ENCODE peak calls at places on chromosome 4, in five cellular contexts. V is GM23248, D is hepatocyte, W is neural progenitor cell, Q is MM.1S. S is an unnamed sample.

GRCh38 chr4:183533698-183534097 is 28.8 kb downstream of the ING2 start:
- DNase-seq in V (peak), D (no peak), W (no peak), Q (no peak), S (no peak)

GRCh38 chr4:49032440-49033161 is 46.5 kb downstream of the CWH43 start:
- DNase-seq in V (peak), D (no peak), W (no peak), Q (peak), S (peak)

GRCh38 chr4:110306363-110306762 is 107.9 kb upstream of the ELOVL6 start:
- DNase-seq in V (no peak), D (no peak), W (no peak), Q (no peak), S (peak)

GRCh38 chr4:729336-730315 is 24.0 kb downstream of the PCGF3 start:
- DNase-seq in V (no peak), D (no peak), W (no peak), Q (no peak), S (no peak)

GRCh38 chr4:127843704-127844604 is 36.7 kb upstream of the PLK4 start:
- DNase-seq in V (no peak), D (no peak), W (no peak), Q (no peak), S (no peak)

GRCh38 chr4:183241322-183241640 is 78.8 kb downstream of the CLDN22 start:
- DNase-seq in V (peak), D (peak), W (no peak), Q (no peak), S (no peak)

GRCh38 chr4:83724488-83725060 is 188.7 kb downstream of the GPAT3 start:
- DNase-seq in V (no peak), D (no peak), W (no peak), Q (no peak), S (no peak)

GRCh38 chr4:92060333-92060732 is 243.4 kb upstream of the GRID2 start:
- DNase-seq in V (no peak), D (no peak), W (peak), Q (no peak), S (no peak)

GRCh38 chr4:176270669-176271068 is 1.6 kb upstream of the ASB5 start:
- DNase-seq in V (peak), D (peak), W (no peak), Q (no peak), S (no peak)

GRCh38 chr4:112514079-112514448 is 1.9 kb downstream of the NEUROG2 start:
- DNase-seq in V (no peak), D (no peak), W (peak), Q (peak), S (peak)

GRCh38 chr4:151728679-151729078 is 32.1 kb downstream of the GATB start:
- DNase-seq in V (no peak), D (no peak), W (no peak), Q (no peak), S (no peak)

GRCh38 chr4:84319124-84319523 is 180.0 kb downstream of the NKX6-1 start:
- DNase-seq in V (peak), D (no peak), W (no peak), Q (no peak), S (no peak)

GRCh38 chr4:71269241-71269640 is 69.6 kb upstream of the SLC4A4 start:
- DNase-seq in V (peak), D (no peak), W (no peak), Q (no peak), S (no peak)

GRCh38 chr4:1045193-1045594 is 33.8 kb downstream of the FGFRL1 start:
- DNase-seq in V (no peak), D (no peak), W (no peak), Q (no peak), S (no peak)

DNA sequence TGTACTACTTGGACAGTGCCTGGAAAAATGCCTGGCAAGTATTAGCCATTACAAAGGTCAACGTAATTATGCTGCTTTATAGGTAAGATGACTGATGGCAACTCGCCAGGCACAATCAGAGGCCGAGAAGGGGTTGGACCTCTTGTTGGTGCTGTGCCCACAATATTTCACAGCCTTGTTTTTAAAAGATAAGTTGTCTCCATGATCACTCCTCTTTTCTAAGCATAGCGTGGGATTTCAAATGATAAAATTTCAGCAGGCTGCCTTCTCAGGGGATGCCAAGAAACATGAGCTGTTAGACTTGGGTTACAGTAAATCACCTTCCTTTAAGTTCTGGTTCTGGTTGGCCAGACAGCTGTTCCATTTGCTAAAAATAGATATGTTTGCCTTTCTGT is 26.9 kb downstream of the HOPX start:
- DNase-seq in V (no peak), D (no peak), W (no peak), Q (no peak), S (no peak)
- TF ChIP-seq EZH2phosphoT487 in V (no peak), D (no peak), W (no peak), Q (no peak), S (no peak)

DNA sequence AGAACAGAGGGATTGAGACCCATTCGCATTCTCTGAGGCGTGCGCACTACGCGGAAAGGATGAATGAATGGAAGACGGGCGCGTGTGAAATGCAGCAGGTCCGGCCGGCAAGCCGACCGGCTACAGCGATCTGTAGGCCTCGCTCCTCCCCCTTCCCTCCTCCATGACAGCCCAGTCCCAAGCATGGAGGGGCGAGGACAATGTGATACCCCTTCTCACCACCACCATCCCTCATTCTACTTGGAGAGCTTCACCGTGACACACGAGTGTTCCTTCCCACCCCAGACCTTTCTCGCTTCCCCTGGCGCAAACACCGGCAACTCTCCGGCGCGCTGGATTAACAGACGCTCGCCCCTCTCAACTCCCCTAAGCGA is 815 bp downstream of the EIF4E start:
- DNase-seq in V (peak), D (peak), W (peak), Q (peak), S (peak)
- TF ChIP-seq EZH2phosphoT487 in V (no peak), D (no peak), W (no peak), Q (no peak), S (no peak)

GRCh38 chr4:147732516-147733193 is 767 bp downstream of the ARHGAP10 start:
- DNase-seq in V (peak), D (peak), W (peak), Q (peak), S (peak)

GRCh38 chr4:147731611-147732515 is at the start of gene ARHGAP10:
- DNase-seq in V (peak), D (peak), W (peak), Q (peak), S (peak)

GRCh38 chr4:147734496-147734895 is 2.6 kb downstream of the ARHGAP10 start:
- DNase-seq in V (no peak), D (no peak), W (no peak), Q (no peak), S (no peak)

GRCh38 chr4:147735413-147736301 is 3.8 kb downstream of the ARHGAP10 start:
- DNase-seq in V (peak), D (no peak), W (no peak), Q (peak), S (no peak)

GRCh38 chr4:147733614-147734344 is 1.9 kb downstream of the ARHGAP10 start:
- DNase-seq in V (peak), D (no peak), W (peak), Q (no peak), S (peak)
- TF ChIP-seq EZH2phosphoT487 in V (no peak), D (no peak), W (no peak), Q (no peak), S (no peak)

GRCh38 chr4:30714408-30715031 is 5.6 kb upstream of the PCDH7 start:
- DNase-seq in V (peak), D (peak), W (peak), Q (peak), S (peak)
- TF ChIP-seq EZH2phosphoT487 in V (no peak), D (no peak), W (no peak), Q (no peak), S (no peak)

S was measured in SK-N-SH.